ENCODE peak calls at places on chromosomes 5 and 9, in four cellular contexts. N is PC-9, F is heart right ventricle, U is Peyer's patch. O is an unnamed sample.

GRCh38 chr5:149915392-149916260 is 29.0 kb downstream of the PDE6A start:
- DNase-seq in N (peak), U (no peak), F (no peak), O (no peak)

GRCh38 chr5:77015938-77016569 is 14.2 kb upstream of the AGGF1 start:
- DNase-seq in U (no peak), F (peak), N (no peak), O (no peak)

GRCh38 chr5:181259974-181260719 is 796 bp downstream of the TRIM52 start:
- DNase-seq in N (no peak), F (no peak), U (no peak), O (no peak)

GRCh38 chr5:1103505-1104326 is 8.1 kb downstream of the SLC12A7 start:
- DNase-seq in F (peak), U (peak), N (no peak), O (no peak)

GRCh38 chr9:86741311-86742215 is 205.7 kb downstream of the GAS1 start:
- DNase-seq in U (no peak), F (peak), N (peak), O (no peak)

GRCh38 chr9:28082671-28083070 is 509.4 kb upstream of the C9orf72 start:
- DNase-seq in N (no peak), U (no peak), F (no peak), O (no peak)

GRCh38 chr5:146718628-146719027 is 159.9 kb downstream of the PPP2R2B start:
- DNase-seq in F (no peak), U (no peak), N (no peak), O (no peak)

GRCh38 chr5:37197340-37198050 is 51.7 kb downstream of the CPLANE1 start:
- DNase-seq in F (no peak), N (no peak), U (no peak), O (no peak)

GRCh38 chr9:26975728-26976707 is 19.8 kb downstream of the IFT74 start:
- DNase-seq in U (peak), N (peak), F (peak), O (no peak)

GRCh38 chr5:74034738-74035137 is 408.7 kb downstream of the ARHGEF28 start:
- DNase-seq in U (no peak), F (no peak), N (peak), O (no peak)

GRCh38 chr9:70263421-70263820 is 4.6 kb downstream of the SMC5 start:
- DNase-seq in U (no peak), N (no peak), F (no peak), O (no peak)

GRCh38 chr5:7018144-7018543 is 304.9 kb downstream of the TENT4A start:
- DNase-seq in F (no peak), N (no peak), U (no peak), O (no peak)

GRCh38 chr5:80204808-80205614 is 50.8 kb downstream of the SERINC5 start:
- DNase-seq in N (no peak), F (peak), U (no peak), O (peak)

GRCh38 chr9:36102742-36103495 is 33.6 kb upstream of the GLIPR2 start:
- DNase-seq in F (peak), U (peak), N (peak), O (peak)

GRCh38 chr9:135805422-135806022 is 101.8 kb downstream of the CAMSAP1 start:
- DNase-seq in N (no peak), F (no peak), U (no peak), O (no peak)

GRCh38 chr5:41281215-41281810 is 68.0 kb upstream of the C6 start:
- DNase-seq in U (no peak), F (no peak), N (no peak), O (no peak)

GRCh38 chr5:116572375-116573278 is 2.0 kb downstream of the SEMA6A start:
- DNase-seq in U (peak), N (no peak), F (peak), O (peak)

GRCh38 chr5:175582697-175583096 is 75.2 kb upstream of the HRH2 start:
- DNase-seq in N (no peak), U (no peak), F (no peak), O (no peak)

GRCh38 chr5:96219580-96220281 is 213.3 kb downstream of the PCSK1 start:
- DNase-seq in U (no peak), F (no peak), N (no peak), O (no peak)

GRCh38 chr5:50547303-50547702 is 106.2 kb upstream of the EMB start:
- DNase-seq in F (no peak), U (no peak), N (no peak), O (no peak)

GRCh38 chr9:74771262-74771585 is 116.5 kb downstream of the TRPM6 start:
- DNase-seq in U (no peak), F (no peak), N (no peak), O (no peak)

GRCh38 chr5:148541054-148541835 is 113.1 kb downstream of the HTR4 start:
- DNase-seq in F (no peak), U (no peak), N (no peak), O (no peak)

GRCh38 chr5:73606206-73606753 is 19.7 kb upstream of the ARHGEF28 start:
- DNase-seq in U (no peak), F (no peak), N (no peak), O (no peak)

GRCh38 chr9:5671711-5672353 is 42.9 kb downstream of the RIC1 start:
- DNase-seq in N (no peak), U (no peak), F (no peak), O (no peak)

GRCh38 chr9:105458404-105458803 is 10.6 kb downstream of the FSD1L start:
- DNase-seq in F (no peak), N (no peak), U (no peak), O (no peak)

GRCh38 chr5:74594172-74595040 is 46.1 kb downstream of the ENC1 start:
- DNase-seq in N (no peak), U (no peak), F (no peak), O (no peak)

GRCh38 chr5:114243983-114244305 is 117.9 kb upstream of the KCNN2 start:
- DNase-seq in N (no peak), F (no peak), U (no peak), O (no peak)

GRCh38 chr9:116471093-116471906 is 215.8 kb upstream of the TRIM32 start:
- DNase-seq in U (no peak), N (no peak), F (peak), O (peak)

GRCh38 chr5:10563940-10564837 is at the start of gene ANKRD33B:
- DNase-seq in N (peak), F (peak), U (peak), O (peak)

GRCh38 chr9:16680965-16681658 is 189.4 kb downstream of the BNC2 start:
- DNase-seq in N (no peak), F (no peak), U (no peak), O (no peak)

GRCh38 chr9:37920471-37921167 is 16.7 kb upstream of the SLC25A51 start:
- DNase-seq in U (peak), N (no peak), F (no peak), O (no peak)

GRCh38 chr5:80739487-80739886 is 84.7 kb upstream of the DHFR start:
- DNase-seq in F (no peak), U (no peak), N (no peak), O (no peak)

GRCh38 chr5:77010281-77010680 is 19.9 kb upstream of the AGGF1 start:
- DNase-seq in F (no peak), U (no peak), N (no peak), O (no peak)

GRCh38 chr5:136080483-136081180 is 51.8 kb downstream of the TGFBI start:
- DNase-seq in N (peak), U (peak), F (peak), O (peak)

GRCh38 chr5:169415351-169415750 is 114.4 kb upstream of the SLIT3 start:
- DNase-seq in F (no peak), N (no peak), U (no peak), O (no peak)

DNA sequence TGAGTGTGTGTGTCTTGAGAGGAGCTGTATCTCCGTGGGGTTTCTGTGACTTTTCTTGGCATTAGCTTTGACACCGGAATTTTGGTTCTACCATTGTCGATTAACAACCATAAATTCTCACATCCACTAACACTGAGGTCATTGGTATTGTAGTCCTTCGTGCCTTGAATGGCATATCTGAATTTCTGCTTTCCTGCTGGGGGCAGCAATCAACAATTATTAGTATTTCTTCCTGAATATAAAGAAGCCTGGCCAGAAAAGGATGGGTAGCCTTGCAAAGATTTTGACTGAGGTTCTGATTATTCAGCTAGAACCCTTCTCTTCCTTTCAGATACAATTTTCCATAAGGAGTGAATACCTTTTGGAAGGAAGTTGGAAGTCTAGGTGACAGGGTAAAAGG is 33.5 kb upstream of the SHOC1 start:
- DNase-seq in F (no peak), U (no peak), N (no peak), O (no peak)
- TF ChIP-seq CTCF in F (no peak), U (peak), N (no peak), O (no peak)

GRCh38 chr5:101590384-101590783 is 687.3 kb upstream of the ST8SIA4 start:
- DNase-seq in F (no peak), U (no peak), N (no peak), O (no peak)
- TF ChIP-seq CTCF in F (no peak), U (no peak), N (peak), O (peak)

DNA sequence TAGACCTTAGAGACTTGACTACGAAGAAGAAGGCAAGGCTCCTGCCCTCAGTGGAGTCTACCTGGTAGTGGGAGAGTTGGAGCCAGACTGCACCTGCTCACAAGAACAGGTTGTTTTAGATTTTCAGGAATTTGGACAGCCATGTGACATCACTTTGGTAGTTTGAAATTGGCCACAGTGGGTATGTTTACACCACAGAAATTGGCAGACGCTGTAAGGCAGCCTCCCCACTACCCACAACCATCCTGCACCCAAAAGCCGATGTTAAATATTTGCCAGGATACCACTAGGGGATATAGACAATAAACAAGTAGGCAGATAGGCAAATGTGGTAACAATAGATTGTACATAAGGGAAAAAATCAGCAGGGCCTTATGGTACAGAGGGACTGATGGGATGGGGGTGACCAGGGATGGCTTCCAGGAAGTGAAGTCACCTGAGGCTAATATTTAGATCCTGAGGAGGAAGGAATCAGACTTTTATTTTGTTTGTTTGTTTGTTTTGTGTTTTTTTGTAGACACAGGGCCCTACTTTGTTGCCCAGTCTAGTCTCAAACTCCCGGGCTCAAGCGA is 31.1 kb upstream of the DUSP1 start:
- DNase-seq in F (no peak), N (no peak), U (no peak), O (no peak)
- TF ChIP-seq CTCF in F (no peak), N (no peak), U (no peak), O (no peak)

GRCh38 chr5:15993934-15994333 is 185.7 kb downstream of the MARCHF11 start:
- DNase-seq in N (no peak), F (no peak), U (no peak), O (no peak)
- TF ChIP-seq CTCF in N (no peak), F (no peak), U (no peak), O (no peak)

GRCh38 chr5:3598236-3598635 is 2.6 kb downstream of the IRX1 start:
- DNase-seq in F (no peak), U (no peak), N (no peak), O (no peak)

GRCh38 chr5:3600106-3600997 is 4.7 kb downstream of the IRX1 start:
- DNase-seq in F (no peak), N (no peak), U (peak), O (peak)

GRCh38 chr5:3598725-3599282 is 3.2 kb downstream of the IRX1 start:
- DNase-seq in N (no peak), F (no peak), U (peak), O (no peak)

GRCh38 chr5:3601060-3601710 is 5.6 kb downstream of the IRX1 start:
- DNase-seq in F (no peak), U (peak), N (no peak), O (no peak)

DNA sequence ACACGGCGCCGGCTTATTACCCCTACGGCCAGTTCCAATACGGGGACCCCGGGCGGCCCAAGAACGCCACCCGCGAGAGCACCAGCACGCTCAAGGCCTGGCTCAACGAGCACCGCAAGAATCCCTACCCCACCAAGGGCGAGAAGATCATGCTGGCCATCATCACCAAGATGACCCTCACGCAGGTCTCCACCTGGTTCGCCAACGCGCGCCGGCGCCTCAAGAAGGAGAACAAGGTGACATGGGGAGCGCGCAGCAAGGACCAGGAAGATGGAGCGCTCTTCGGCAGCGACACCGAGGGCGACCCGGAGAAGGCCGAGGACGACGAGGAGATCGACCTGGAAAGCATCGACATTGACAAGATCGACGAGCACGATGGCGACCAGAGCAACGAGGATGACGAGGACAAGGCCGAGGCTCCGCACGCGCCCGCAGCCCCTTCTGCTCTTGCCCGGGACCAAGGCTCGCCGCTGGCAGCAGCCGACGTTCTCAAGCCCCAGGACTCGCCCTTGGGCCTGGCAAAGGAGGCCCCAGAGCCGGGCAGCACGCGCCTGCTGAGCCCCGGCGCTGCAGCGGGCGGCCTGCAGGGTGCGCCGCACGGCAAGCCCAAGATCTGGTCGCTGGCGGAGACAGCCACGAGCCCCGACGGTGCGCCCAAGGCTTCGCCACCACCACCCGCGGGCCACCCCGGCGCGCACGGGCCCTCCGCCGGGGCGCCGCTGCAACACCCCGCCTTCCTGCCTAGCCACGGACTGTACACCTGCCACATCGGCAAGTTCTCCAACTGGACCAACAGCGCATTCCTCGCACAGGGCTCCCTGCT is 3.9 kb downstream of the IRX1 start:
- DNase-seq in F (no peak), U (peak), N (no peak), O (peak)
- TF ChIP-seq CTCF in F (no peak), U (no peak), N (no peak), O (peak)

GRCh38 chr9:22005083-22005699 is 3.9 kb downstream of the CDKN2B start:
- DNase-seq in N (no peak), U (no peak), F (no peak), O (peak)
- TF ChIP-seq CTCF in N (no peak), U (peak), F (no peak), O (no peak)